ENCODE peak calls at places on chromosomes 7 and 10, in nine cellular contexts. Z is stimulated activated CD4-positive, alpha-beta T cell treated with anti-CD3 and anti-CD28 coated beads, Interleukin-4, amount 100 ng/mL, for 1 hour; G is stimulated activated naive CD4-positive, alpha-beta T cell; N is KBM-7; B is MV-4-11; H is occipital lobe; R is Daoy; D is HCT116; E is H9. M is an unnamed sample.

GRCh38 chr10:128894641-128895040 is 572.4 kb upstream of the MGMT start:
- DNase-seq in Z (no peak), G (no peak), B (no peak), E (no peak), R (no peak), D (no peak), H (no peak), N (no peak), M (no peak)

GRCh38 chr10:60762554-60762953 is 15.7 kb upstream of the CDK1 start:
- DNase-seq in E (peak), R (no peak), D (no peak), Z (no peak), G (no peak), H (no peak), B (no peak), N (no peak), M (no peak)

GRCh38 chr7:105337529-105337928 is 51.2 kb downstream of the SRPK2 start:
- DNase-seq in Z (no peak), D (no peak), B (no peak), H (no peak), N (no peak), G (no peak), R (no peak), E (no peak), M (no peak)

GRCh38 chr10:12375076-12375504 is 25.7 kb downstream of the CAMK1D start:
- DNase-seq in H (no peak), Z (no peak), E (no peak), R (no peak), N (no peak), B (no peak), D (no peak), G (no peak), M (no peak)

GRCh38 chr7:106010331-106010730 is 47.3 kb downstream of the CDHR3 start:
- DNase-seq in D (no peak), B (peak), E (no peak), G (no peak), H (no peak), Z (no peak), R (no peak), N (peak), M (no peak)

GRCh38 chr7:103391976-103392375 is 44.5 kb downstream of the PSMC2 start:
- DNase-seq in G (no peak), Z (no peak), N (no peak), E (no peak), D (no peak), B (no peak), H (no peak), R (no peak), M (no peak)

GRCh38 chr7:30327813-30328212 is 43.4 kb downstream of the ZNRF2 start:
- DNase-seq in E (no peak), G (no peak), B (no peak), D (no peak), R (no peak), N (no peak), H (no peak), Z (no peak), M (no peak)

GRCh38 chr7:36763084-36763807 is 39.0 kb upstream of the AOAH start:
- DNase-seq in B (no peak), R (peak), E (no peak), N (no peak), D (no peak), Z (no peak), G (no peak), H (no peak), M (no peak)

GRCh38 chr10:120456626-120457430 is at the start of gene PLPP4:
- DNase-seq in R (peak), H (peak), D (no peak), E (peak), Z (no peak), B (no peak), G (no peak), N (peak), M (peak)

M was measured in K562.